ENCODE peak calls at places on chromosomes 6 and 20, in four cellular contexts. One of them, this sample, is unnamed.

GRCh38 chr6:33112148-33112547 is 36.4 kb downstream of the HLA-DPB1 start:
- DNase-seq in cardiac fibroblast: peak
- DNase-seq in foreskin melanocyte: peak
- DNase-seq in colonic mucosa: no peak
- DNase-seq in this sample: no peak

GRCh38 chr6:135451617-135452190 is 45.8 kb downstream of the AHI1 start:
- DNase-seq in foreskin melanocyte: peak
- DNase-seq in cardiac fibroblast: peak
- DNase-seq in colonic mucosa: no peak
- DNase-seq in this sample: no peak

GRCh38 chr6:105892577-105893262 is 193.4 kb upstream of the PRDM1 start:
- DNase-seq in colonic mucosa: no peak
- DNase-seq in cardiac fibroblast: no peak
- DNase-seq in foreskin melanocyte: no peak
- DNase-seq in this sample: no peak

GRCh38 chr6:160347259-160348208 is 644 bp upstream of the SLC22A3 start:
- DNase-seq in foreskin melanocyte: no peak
- DNase-seq in cardiac fibroblast: no peak
- DNase-seq in colonic mucosa: peak
- DNase-seq in this sample: no peak

GRCh38 chr6:112193111-112193510 is 61.3 kb downstream of the LAMA4 start:
- DNase-seq in foreskin melanocyte: no peak
- DNase-seq in cardiac fibroblast: no peak
- DNase-seq in colonic mucosa: no peak
- DNase-seq in this sample: no peak

GRCh38 chr6:100452998-100453397 is 11.7 kb downstream of the SIM1 start:
- DNase-seq in cardiac fibroblast: no peak
- DNase-seq in foreskin melanocyte: no peak
- DNase-seq in colonic mucosa: no peak
- DNase-seq in this sample: no peak

GRCh38 chr6:120147218-120147871 is 797.8 kb upstream of the MAN1A1 start:
- DNase-seq in cardiac fibroblast: no peak
- DNase-seq in foreskin melanocyte: no peak
- DNase-seq in colonic mucosa: no peak
- DNase-seq in this sample: no peak

GRCh38 chr6:130620338-130620781 is 206.8 kb upstream of the SMLR1 start:
- DNase-seq in foreskin melanocyte: no peak
- DNase-seq in cardiac fibroblast: peak
- DNase-seq in colonic mucosa: no peak
- DNase-seq in this sample: no peak

GRCh38 chr20:34112600-34113061 is 588 bp upstream of the EIF2S2 start:
- DNase-seq in colonic mucosa: peak
- DNase-seq in cardiac fibroblast: peak
- DNase-seq in foreskin melanocyte: no peak
- DNase-seq in this sample: no peak

GRCh38 chr6:46056906-46057529 is 41.4 kb upstream of the CLIC5 start:
- DNase-seq in cardiac fibroblast: peak
- DNase-seq in colonic mucosa: no peak
- DNase-seq in foreskin melanocyte: no peak
- DNase-seq in this sample: no peak

GRCh38 chr6:121573466-121573865 is 138.0 kb downstream of the GJA1 start:
- DNase-seq in colonic mucosa: no peak
- DNase-seq in cardiac fibroblast: peak
- DNase-seq in foreskin melanocyte: no peak
- DNase-seq in this sample: no peak

GRCh38 chr6:150503586-150504339 is 95.9 kb upstream of the PLEKHG1 start:
- DNase-seq in foreskin melanocyte: no peak
- DNase-seq in cardiac fibroblast: no peak
- DNase-seq in colonic mucosa: no peak
- DNase-seq in this sample: no peak

GRCh38 chr20:59836768-59837167 is 96.7 kb downstream of the SYCP2 start:
- DNase-seq in foreskin melanocyte: no peak
- DNase-seq in cardiac fibroblast: no peak
- DNase-seq in colonic mucosa: no peak
- DNase-seq in this sample: no peak

GRCh38 chr6:1598886-1599285 is 10.8 kb upstream of the FOXC1 start:
- DNase-seq in colonic mucosa: no peak
- DNase-seq in cardiac fibroblast: no peak
- DNase-seq in foreskin melanocyte: no peak
- DNase-seq in this sample: no peak

GRCh38 chr6:34688956-34689355 is 7.6 kb downstream of the ILRUN start:
- DNase-seq in colonic mucosa: no peak
- DNase-seq in cardiac fibroblast: no peak
- DNase-seq in foreskin melanocyte: no peak
- DNase-seq in this sample: no peak

GRCh38 chr6:22737331-22737730 is 168.0 kb downstream of the HDGFL1 start:
- DNase-seq in colonic mucosa: peak
- DNase-seq in cardiac fibroblast: peak
- DNase-seq in foreskin melanocyte: peak
- DNase-seq in this sample: no peak

GRCh38 chr6:20286968-20287565 is 74.8 kb upstream of the MBOAT1 start:
- DNase-seq in cardiac fibroblast: peak
- DNase-seq in colonic mucosa: no peak
- DNase-seq in foreskin melanocyte: no peak
- DNase-seq in this sample: no peak

GRCh38 chr6:168181316-168181715 is 102.3 kb upstream of the FRMD1 start:
- DNase-seq in colonic mucosa: no peak
- DNase-seq in foreskin melanocyte: no peak
- DNase-seq in cardiac fibroblast: no peak
- DNase-seq in this sample: no peak

GRCh38 chr6:1739680-1740079 is 130.0 kb downstream of the FOXC1 start:
- DNase-seq in colonic mucosa: no peak
- DNase-seq in cardiac fibroblast: no peak
- DNase-seq in foreskin melanocyte: no peak
- DNase-seq in this sample: no peak

GRCh38 chr6:23559587-23560343 is 566.2 kb upstream of the NRSN1 start:
- DNase-seq in colonic mucosa: peak
- DNase-seq in cardiac fibroblast: no peak
- DNase-seq in foreskin melanocyte: no peak
- DNase-seq in this sample: no peak

GRCh38 chr6:19478273-19478672 is 358.9 kb upstream of the ID4 start:
- DNase-seq in colonic mucosa: no peak
- DNase-seq in cardiac fibroblast: no peak
- DNase-seq in foreskin melanocyte: no peak
- DNase-seq in this sample: no peak

GRCh38 chr6:109474995-109475394 is 8.0 kb downstream of the ZBTB24 start:
- DNase-seq in foreskin melanocyte: no peak
- DNase-seq in cardiac fibroblast: no peak
- DNase-seq in colonic mucosa: no peak
- DNase-seq in this sample: no peak

GRCh38 chr6:37648465-37649330 is 49.0 kb downstream of the MDGA1 start:
- DNase-seq in cardiac fibroblast: no peak
- DNase-seq in foreskin melanocyte: no peak
- DNase-seq in colonic mucosa: peak
- DNase-seq in this sample: peak

GRCh38 chr6:11202513-11203305 is 29.8 kb downstream of the NEDD9 start:
- DNase-seq in colonic mucosa: no peak
- DNase-seq in cardiac fibroblast: no peak
- DNase-seq in foreskin melanocyte: peak
- DNase-seq in this sample: no peak

GRCh38 chr20:50508171-50508761 is 1.9 kb upstream of the PTPN1 start:
- DNase-seq in cardiac fibroblast: no peak
- DNase-seq in colonic mucosa: no peak
- DNase-seq in foreskin melanocyte: no peak
- DNase-seq in this sample: no peak

GRCh38 chr20:19603390-19603753 is 154.7 kb upstream of the RIN2 start:
- DNase-seq in colonic mucosa: no peak
- DNase-seq in cardiac fibroblast: no peak
- DNase-seq in foreskin melanocyte: no peak
- DNase-seq in this sample: no peak

GRCh38 chr6:155171109-155171746 is 92.6 kb upstream of the CLDN20 start:
- DNase-seq in colonic mucosa: no peak
- DNase-seq in foreskin melanocyte: peak
- DNase-seq in cardiac fibroblast: peak
- DNase-seq in this sample: peak

GRCh38 chr6:127117979-127118504 is 429 bp upstream of the RSPO3 start:
- DNase-seq in colonic mucosa: no peak
- DNase-seq in cardiac fibroblast: no peak
- DNase-seq in foreskin melanocyte: no peak
- DNase-seq in this sample: no peak

GRCh38 chr6:144883915-144884314 is 598.8 kb downstream of the UTRN start:
- DNase-seq in cardiac fibroblast: no peak
- DNase-seq in colonic mucosa: no peak
- DNase-seq in foreskin melanocyte: no peak
- DNase-seq in this sample: no peak

GRCh38 chr6:137951064-137951597 is 84.1 kb downstream of the TNFAIP3 start:
- DNase-seq in colonic mucosa: no peak
- DNase-seq in foreskin melanocyte: peak
- DNase-seq in cardiac fibroblast: no peak
- DNase-seq in this sample: no peak

GRCh38 chr6:107666084-107666981 is 157.8 kb downstream of the SCML4 start:
- DNase-seq in foreskin melanocyte: peak
- DNase-seq in colonic mucosa: no peak
- DNase-seq in cardiac fibroblast: no peak
- DNase-seq in this sample: no peak

GRCh38 chr6:111614833-111615582 is 9.3 kb upstream of the TRAF3IP2 start:
- DNase-seq in cardiac fibroblast: no peak
- DNase-seq in colonic mucosa: peak
- DNase-seq in foreskin melanocyte: no peak
- DNase-seq in this sample: no peak

GRCh38 chr6:4464638-4465037 is 311.6 kb upstream of the CDYL start:
- DNase-seq in colonic mucosa: no peak
- DNase-seq in foreskin melanocyte: no peak
- DNase-seq in cardiac fibroblast: no peak
- DNase-seq in this sample: no peak

GRCh38 chr6:156773935-156774871 is 3.0 kb upstream of the ARID1B start:
- DNase-seq in foreskin melanocyte: no peak
- DNase-seq in colonic mucosa: no peak
- DNase-seq in cardiac fibroblast: peak
- DNase-seq in this sample: no peak

GRCh38 chr20:36181934-36182603 is 27.5 kb downstream of the EPB41L1 start:
- DNase-seq in foreskin melanocyte: peak
- DNase-seq in cardiac fibroblast: peak
- DNase-seq in colonic mucosa: no peak
- DNase-seq in this sample: no peak

GRCh38 chr20:57244627-57245214 is 21.7 kb downstream of the BMP7 start:
- DNase-seq in colonic mucosa: no peak
- DNase-seq in cardiac fibroblast: no peak
- DNase-seq in foreskin melanocyte: no peak
- DNase-seq in this sample: no peak

GRCh38 chr20:34848597-34848996 is 23.1 kb upstream of the NCOA6 start:
- DNase-seq in foreskin melanocyte: no peak
- DNase-seq in colonic mucosa: no peak
- DNase-seq in cardiac fibroblast: no peak
- DNase-seq in this sample: no peak

GRCh38 chr6:105688573-105688972 is 285.7 kb upstream of the PREP start:
- DNase-seq in foreskin melanocyte: no peak
- DNase-seq in colonic mucosa: no peak
- DNase-seq in cardiac fibroblast: no peak
- DNase-seq in this sample: no peak